ENCODE peak calls at places on chromosomes 7 and 10, in nine cellular contexts. One of them, this sample, is unnamed. For H3K4me1, the result is how much of the 10 kb centered on the place peaks cover.

GRCh38 chr7:70554646-70555045 is 577.3 kb upstream of the GALNT17 start:
- DNase-seq in HCT116: no peak
- DNase-seq in IMR-90: no peak
- DNase-seq in endothelial cell of umbilical vein: no peak
- DNase-seq in mammary epithelial cell: no peak
- DNase-seq in neuronal stem cell: no peak
- DNase-seq in mesenchymal stem cell: no peak
- DNase-seq in endodermal cell: no peak
- DNase-seq in GM23248: no peak
- DNase-seq in this sample: no peak

GRCh38 chr7:81676813-81677212 is 93.0 kb downstream of the HGF start:
- DNase-seq in neuronal stem cell: no peak
- DNase-seq in HCT116: no peak
- DNase-seq in IMR-90: peak
- DNase-seq in mammary epithelial cell: peak
- DNase-seq in GM23248: peak
- DNase-seq in endothelial cell of umbilical vein: no peak
- DNase-seq in mesenchymal stem cell: peak
- DNase-seq in endodermal cell: no peak
- DNase-seq in this sample: peak

GRCh38 chr7:50335795-50336754 is 31.6 kb downstream of the IKZF1 start:
- DNase-seq in HCT116: no peak
- DNase-seq in GM23248: no peak
- DNase-seq in endodermal cell: peak
- DNase-seq in endothelial cell of umbilical vein: no peak
- DNase-seq in IMR-90: no peak
- DNase-seq in mesenchymal stem cell: no peak
- DNase-seq in mammary epithelial cell: no peak
- DNase-seq in neuronal stem cell: no peak
- DNase-seq in this sample: no peak

GRCh38 chr7:30941582-30942310 is 22.0 kb upstream of the GHRHR start:
- DNase-seq in IMR-90: no peak
- DNase-seq in neuronal stem cell: no peak
- DNase-seq in mammary epithelial cell: no peak
- DNase-seq in GM23248: no peak
- DNase-seq in endothelial cell of umbilical vein: no peak
- DNase-seq in mesenchymal stem cell: no peak
- DNase-seq in HCT116: no peak
- DNase-seq in endodermal cell: no peak
- DNase-seq in this sample: no peak

GRCh38 chr10:4807803-4808507 is 18.1 kb upstream of the AKR1E2 start:
- DNase-seq in mammary epithelial cell: peak
- DNase-seq in mesenchymal stem cell: peak
- DNase-seq in IMR-90: peak
- DNase-seq in GM23248: peak
- DNase-seq in HCT116: no peak
- DNase-seq in neuronal stem cell: no peak
- DNase-seq in endodermal cell: no peak
- DNase-seq in endothelial cell of umbilical vein: peak
- DNase-seq in this sample: peak

GRCh38 chr7:39336457-39336856 is 229.7 kb upstream of the YAE1 start:
- DNase-seq in mesenchymal stem cell: no peak
- DNase-seq in HCT116: no peak
- DNase-seq in GM23248: peak
- DNase-seq in IMR-90: no peak
- DNase-seq in endodermal cell: no peak
- DNase-seq in neuronal stem cell: no peak
- DNase-seq in mammary epithelial cell: no peak
- DNase-seq in endothelial cell of umbilical vein: no peak
- DNase-seq in this sample: no peak

GRCh38 chr7:74606101-74606908 is 51.2 kb upstream of the GTF2I start:
- DNase-seq in GM23248: peak
- DNase-seq in endothelial cell of umbilical vein: peak
- DNase-seq in HCT116: no peak
- DNase-seq in mesenchymal stem cell: no peak
- DNase-seq in mammary epithelial cell: no peak
- DNase-seq in endodermal cell: peak
- DNase-seq in IMR-90: no peak
- DNase-seq in neuronal stem cell: no peak
- DNase-seq in this sample: peak

GRCh38 chr7:49791089-49791741 is 17.8 kb downstream of the VWC2 start:
- DNase-seq in neuronal stem cell: peak
- DNase-seq in GM23248: no peak
- DNase-seq in HCT116: no peak
- DNase-seq in endothelial cell of umbilical vein: no peak
- DNase-seq in mammary epithelial cell: no peak
- DNase-seq in mesenchymal stem cell: no peak
- DNase-seq in endodermal cell: peak
- DNase-seq in IMR-90: no peak
- DNase-seq in this sample: no peak

GRCh38 chr10:33122014-33122788 is 164.2 kb upstream of the ITGB1 start:
- DNase-seq in HCT116: no peak
- DNase-seq in mesenchymal stem cell: no peak
- DNase-seq in mammary epithelial cell: no peak
- DNase-seq in endodermal cell: no peak
- DNase-seq in endothelial cell of umbilical vein: no peak
- DNase-seq in IMR-90: peak
- DNase-seq in neuronal stem cell: no peak
- DNase-seq in GM23248: peak
- DNase-seq in this sample: peak

GRCh38 chr7:92875171-92875570 is 38.8 kb upstream of the CDK6 start:
- DNase-seq in mesenchymal stem cell: no peak
- DNase-seq in GM23248: no peak
- DNase-seq in neuronal stem cell: no peak
- DNase-seq in mammary epithelial cell: no peak
- DNase-seq in HCT116: no peak
- DNase-seq in IMR-90: no peak
- DNase-seq in endodermal cell: no peak
- DNase-seq in endothelial cell of umbilical vein: no peak
- DNase-seq in this sample: no peak

GRCh38 chr7:92875719-92876118 is 39.3 kb upstream of the CDK6 start:
- DNase-seq in endodermal cell: no peak
- DNase-seq in neuronal stem cell: no peak
- DNase-seq in mammary epithelial cell: peak
- DNase-seq in mesenchymal stem cell: no peak
- DNase-seq in endothelial cell of umbilical vein: no peak
- DNase-seq in IMR-90: peak
- DNase-seq in GM23248: peak
- DNase-seq in HCT116: no peak
- DNase-seq in this sample: no peak

GRCh38 chr7:92873776-92874175 is 37.4 kb upstream of the CDK6 start:
- DNase-seq in endodermal cell: no peak
- DNase-seq in mammary epithelial cell: no peak
- DNase-seq in endothelial cell of umbilical vein: peak
- DNase-seq in HCT116: no peak
- DNase-seq in mesenchymal stem cell: peak
- DNase-seq in IMR-90: no peak
- DNase-seq in neuronal stem cell: no peak
- DNase-seq in GM23248: no peak
- DNase-seq in this sample: no peak

GRCh38 chr7:92872701-92873100 is 36.3 kb upstream of the CDK6 start:
- DNase-seq in GM23248: peak
- DNase-seq in mesenchymal stem cell: no peak
- DNase-seq in IMR-90: peak
- DNase-seq in neuronal stem cell: no peak
- DNase-seq in HCT116: no peak
- DNase-seq in endodermal cell: no peak
- DNase-seq in endothelial cell of umbilical vein: no peak
- DNase-seq in mammary epithelial cell: peak
- DNase-seq in this sample: no peak

DNA sequence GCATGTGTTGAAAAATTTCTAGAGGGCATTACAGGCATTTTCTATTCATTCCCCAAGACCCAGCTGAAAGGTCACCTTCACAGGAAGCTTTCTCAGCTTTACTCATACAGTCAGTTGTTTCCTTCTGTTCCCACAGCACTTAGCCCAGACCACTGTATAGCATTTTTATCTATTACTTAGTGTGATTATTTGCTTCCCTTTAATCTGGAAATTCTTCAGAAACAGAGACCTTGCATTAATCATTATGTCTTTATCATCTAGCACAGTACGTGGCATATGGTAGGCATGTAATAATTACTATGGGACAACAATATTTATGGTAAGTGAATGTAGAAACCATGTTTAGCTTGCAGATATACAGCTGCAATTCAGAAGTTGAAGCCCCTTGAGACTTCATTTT is 38.2 kb upstream of the CDK6 start:
- DNase-seq in neuronal stem cell: no peak
- DNase-seq in mesenchymal stem cell: peak
- DNase-seq in GM23248: peak
- DNase-seq in endothelial cell of umbilical vein: peak
- DNase-seq in IMR-90: peak
- DNase-seq in HCT116: no peak
- DNase-seq in mammary epithelial cell: no peak
- DNase-seq in endodermal cell: no peak
- DNase-seq in this sample: no peak
- H3K4me1 ChIP-seq in neuronal stem cell: under half
- H3K4me1 ChIP-seq in mesenchymal stem cell: under half
- H3K4me1 ChIP-seq in GM23248: under half
- H3K4me1 ChIP-seq in endothelial cell of umbilical vein: under half
- H3K4me1 ChIP-seq in IMR-90: under half
- H3K4me1 ChIP-seq in HCT116: under half
- H3K4me1 ChIP-seq in mammary epithelial cell: under half
- H3K4me1 ChIP-seq in endodermal cell: under half
- H3K4me1 ChIP-seq in this sample: under half

DNA sequence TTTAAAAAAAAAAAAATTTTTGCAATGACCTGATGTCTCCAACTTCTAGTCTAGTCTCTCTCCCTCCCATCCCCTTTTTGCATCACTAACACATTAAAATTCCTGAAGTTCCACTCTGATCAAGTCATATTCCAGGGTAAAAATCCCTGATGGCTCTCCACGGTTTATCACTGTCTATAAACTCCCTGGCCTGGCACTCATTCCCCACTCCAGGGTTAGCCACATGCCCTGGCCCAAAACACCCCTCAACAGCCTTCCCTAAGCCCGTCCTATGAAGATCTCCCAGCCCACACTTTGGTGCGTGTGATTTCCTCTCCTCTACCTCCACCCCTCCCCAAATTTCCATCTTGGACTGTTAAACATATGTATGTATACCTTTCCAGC is 125.4 kb downstream of the JAZF1 start:
- DNase-seq in mesenchymal stem cell: peak
- DNase-seq in GM23248: peak
- DNase-seq in endodermal cell: no peak
- DNase-seq in mammary epithelial cell: no peak
- DNase-seq in HCT116: no peak
- DNase-seq in IMR-90: peak
- DNase-seq in endothelial cell of umbilical vein: no peak
- DNase-seq in neuronal stem cell: no peak
- DNase-seq in this sample: no peak
- H3K9ac ChIP-seq in mesenchymal stem cell: no peak
- H3K9ac ChIP-seq in GM23248: no peak
- H3K9ac ChIP-seq in endodermal cell: no peak
- H3K9ac ChIP-seq in mammary epithelial cell: no peak
- H3K9ac ChIP-seq in HCT116: no peak
- H3K9ac ChIP-seq in IMR-90: no peak
- H3K9ac ChIP-seq in endothelial cell of umbilical vein: no peak
- H3K9ac ChIP-seq in neuronal stem cell: no peak
- H3K9ac ChIP-seq in this sample: no peak

GRCh38 chr10:11403116-11403515 is 208.3 kb downstream of the USP6NL start:
- DNase-seq in endodermal cell: peak
- DNase-seq in mesenchymal stem cell: no peak
- DNase-seq in endothelial cell of umbilical vein: no peak
- DNase-seq in mammary epithelial cell: no peak
- DNase-seq in IMR-90: no peak
- DNase-seq in HCT116: no peak
- DNase-seq in neuronal stem cell: no peak
- DNase-seq in GM23248: no peak
- DNase-seq in this sample: no peak

GRCh38 chr10:11401314-11402222 is 209.9 kb downstream of the USP6NL start:
- DNase-seq in neuronal stem cell: peak
- DNase-seq in IMR-90: no peak
- DNase-seq in endothelial cell of umbilical vein: no peak
- DNase-seq in GM23248: no peak
- DNase-seq in endodermal cell: peak
- DNase-seq in mesenchymal stem cell: no peak
- DNase-seq in HCT116: no peak
- DNase-seq in mammary epithelial cell: no peak
- DNase-seq in this sample: no peak

GRCh38 chr10:11397980-11398580 is 213.4 kb downstream of the USP6NL start:
- DNase-seq in GM23248: peak
- DNase-seq in neuronal stem cell: no peak
- DNase-seq in endodermal cell: peak
- DNase-seq in IMR-90: peak
- DNase-seq in mammary epithelial cell: no peak
- DNase-seq in mesenchymal stem cell: no peak
- DNase-seq in HCT116: no peak
- DNase-seq in endothelial cell of umbilical vein: no peak
- DNase-seq in this sample: no peak

GRCh38 chr10:11404931-11405330 is 206.5 kb downstream of the USP6NL start:
- DNase-seq in mesenchymal stem cell: no peak
- DNase-seq in HCT116: no peak
- DNase-seq in neuronal stem cell: no peak
- DNase-seq in IMR-90: no peak
- DNase-seq in endothelial cell of umbilical vein: no peak
- DNase-seq in mammary epithelial cell: no peak
- DNase-seq in endodermal cell: peak
- DNase-seq in GM23248: no peak
- DNase-seq in this sample: no peak

DNA sequence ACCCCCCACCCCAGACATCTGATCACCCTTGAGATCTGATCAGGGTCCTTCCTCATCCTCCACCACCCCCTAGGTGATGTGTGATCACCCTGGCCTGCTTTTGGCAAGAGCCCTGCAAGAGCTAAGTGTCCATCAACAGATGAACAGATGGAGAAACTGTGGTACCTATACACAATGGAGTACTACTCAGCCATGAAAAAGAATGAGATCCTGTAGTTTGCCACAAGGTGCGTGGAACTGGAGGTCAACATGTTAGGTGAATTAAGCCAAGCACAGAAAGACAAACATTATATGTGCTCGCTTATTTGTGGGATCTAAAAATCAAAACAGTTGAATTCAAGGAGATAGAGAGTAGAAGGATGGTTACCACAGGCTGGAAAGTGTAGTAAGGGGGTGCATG is 209.1 kb downstream of the USP6NL start:
- DNase-seq in HCT116: no peak
- DNase-seq in neuronal stem cell: no peak
- DNase-seq in IMR-90: no peak
- DNase-seq in endodermal cell: no peak
- DNase-seq in endothelial cell of umbilical vein: no peak
- DNase-seq in mesenchymal stem cell: no peak
- DNase-seq in GM23248: no peak
- DNase-seq in mammary epithelial cell: no peak
- DNase-seq in this sample: no peak
- H3K4me3 ChIP-seq in HCT116: no peak
- H3K4me3 ChIP-seq in neuronal stem cell: no peak
- H3K4me3 ChIP-seq in IMR-90: no peak
- H3K4me3 ChIP-seq in endodermal cell: no peak
- H3K4me3 ChIP-seq in endothelial cell of umbilical vein: no peak
- H3K4me3 ChIP-seq in mesenchymal stem cell: no peak
- H3K4me3 ChIP-seq in GM23248: no peak
- H3K4me3 ChIP-seq in mammary epithelial cell: no peak
- H3K4me3 ChIP-seq in this sample: no peak

DNA sequence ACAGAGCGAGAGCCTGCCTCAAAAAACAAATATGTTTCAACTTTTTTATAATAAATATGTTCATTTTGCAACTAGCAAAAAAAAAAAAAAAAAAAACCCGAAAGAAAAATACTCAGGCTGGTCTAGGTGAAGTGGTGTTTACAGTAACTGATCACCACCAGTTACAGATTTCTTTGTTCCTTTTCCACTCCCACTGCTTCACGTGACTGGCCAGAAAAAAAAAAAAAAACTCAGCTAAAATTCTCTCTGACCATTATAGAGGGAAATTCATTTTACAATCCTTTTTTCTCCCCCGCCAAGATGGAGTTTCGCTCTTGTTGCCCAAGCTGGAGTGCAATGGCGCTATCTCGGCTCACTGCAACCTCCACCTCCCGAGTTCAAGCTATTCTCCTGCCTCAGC is 4.6 kb upstream of the ASCC1 start:
- DNase-seq in mesenchymal stem cell: no peak
- DNase-seq in IMR-90: no peak
- DNase-seq in mammary epithelial cell: no peak
- DNase-seq in endodermal cell: no peak
- DNase-seq in endothelial cell of umbilical vein: no peak
- DNase-seq in neuronal stem cell: no peak
- DNase-seq in GM23248: no peak
- DNase-seq in HCT116: no peak
- DNase-seq in this sample: no peak
- H3K4me1 ChIP-seq in mesenchymal stem cell: under half
- H3K4me1 ChIP-seq in IMR-90: under half
- H3K4me1 ChIP-seq in mammary epithelial cell: under half
- H3K4me1 ChIP-seq in endodermal cell: under half
- H3K4me1 ChIP-seq in endothelial cell of umbilical vein: under half
- H3K4me1 ChIP-seq in neuronal stem cell: under half
- H3K4me1 ChIP-seq in GM23248: under half
- H3K4me1 ChIP-seq in HCT116: under half
- H3K4me1 ChIP-seq in this sample: under half